ENCODE peak calls at places on chromosomes 7 and 10, in six cellular contexts. One of them, this sample, is unnamed.

GRCh38 chr7:134693256-134693655 is 46.6 kb downstream of the BPGM start:
- DNase-seq in H9: no peak
- DNase-seq in neuronal stem cell: no peak
- DNase-seq in trophoblast cell: no peak
- DNase-seq in H1: no peak
- DNase-seq in IMR-90: peak; percentile 96
- DNase-seq in this sample: peak; percentile 78

GRCh38 chr10:132459252-132460028 is 62.4 kb downstream of the PWWP2B start:
- DNase-seq in H9: peak; percentile 21
- DNase-seq in trophoblast cell: no peak
- DNase-seq in H1: no peak
- DNase-seq in IMR-90: no peak
- DNase-seq in neuronal stem cell: no peak
- DNase-seq in this sample: no peak

GRCh38 chr7:36752026-36752735 is 27.9 kb upstream of the AOAH start:
- DNase-seq in H9: no peak
- DNase-seq in trophoblast cell: no peak
- DNase-seq in neuronal stem cell: no peak
- DNase-seq in H1: no peak
- DNase-seq in IMR-90: no peak
- DNase-seq in this sample: no peak

GRCh38 chr7:22400150-22400814 is 43.3 kb upstream of the RAPGEF5 start:
- DNase-seq in IMR-90: no peak
- DNase-seq in H1: no peak
- DNase-seq in trophoblast cell: no peak
- DNase-seq in neuronal stem cell: no peak
- DNase-seq in H9: no peak
- DNase-seq in this sample: no peak

GRCh38 chr10:42932735-42933453 is 144.0 kb upstream of the RET start:
- DNase-seq in IMR-90: no peak
- DNase-seq in H9: peak; percentile 89
- DNase-seq in H1: peak; percentile 97
- DNase-seq in trophoblast cell: no peak
- DNase-seq in neuronal stem cell: peak; percentile 74
- DNase-seq in this sample: no peak

GRCh38 chr7:47236480-47237208 is 345.3 kb downstream of the TNS3 start:
- DNase-seq in H1: no peak
- DNase-seq in neuronal stem cell: no peak
- DNase-seq in trophoblast cell: no peak
- DNase-seq in IMR-90: no peak
- DNase-seq in H9: no peak
- DNase-seq in this sample: no peak

GRCh38 chr7:150945853-150946825 is 32.0 kb downstream of the KCNH2 start:
- DNase-seq in neuronal stem cell: no peak
- DNase-seq in H1: no peak
- DNase-seq in trophoblast cell: no peak
- DNase-seq in H9: peak; percentile 33
- DNase-seq in IMR-90: no peak
- DNase-seq in this sample: no peak

GRCh38 chr10:110758898-110759297 is 112.8 kb upstream of the PDCD4 start:
- DNase-seq in neuronal stem cell: no peak
- DNase-seq in trophoblast cell: no peak
- DNase-seq in H9: no peak
- DNase-seq in IMR-90: peak; percentile 62
- DNase-seq in H1: no peak
- DNase-seq in this sample: peak; percentile 64

GRCh38 chr7:105268056-105268455 is 120.7 kb downstream of the SRPK2 start:
- DNase-seq in H1: no peak
- DNase-seq in H9: no peak
- DNase-seq in neuronal stem cell: no peak
- DNase-seq in trophoblast cell: peak; percentile 58
- DNase-seq in IMR-90: peak; percentile 87
- DNase-seq in this sample: peak; percentile 77

GRCh38 chr7:45990276-45990675 is 69.2 kb upstream of the IGFBP3 start:
- DNase-seq in H1: no peak
- DNase-seq in trophoblast cell: peak; percentile 23
- DNase-seq in IMR-90: no peak
- DNase-seq in H9: no peak
- DNase-seq in neuronal stem cell: no peak
- DNase-seq in this sample: no peak

GRCh38 chr10:75600833-75601232 is 169.4 kb downstream of the LRMDA start:
- DNase-seq in IMR-90: no peak
- DNase-seq in neuronal stem cell: no peak
- DNase-seq in H1: no peak
- DNase-seq in trophoblast cell: no peak
- DNase-seq in H9: no peak
- DNase-seq in this sample: no peak

GRCh38 chr7:105141068-105141467 is 127.1 kb downstream of the KMT2E start:
- DNase-seq in neuronal stem cell: peak; percentile 39
- DNase-seq in H9: peak; percentile 66
- DNase-seq in H1: no peak
- DNase-seq in IMR-90: peak; percentile 54
- DNase-seq in trophoblast cell: no peak
- DNase-seq in this sample: peak; percentile 48

GRCh38 chr10:74223755-74224530 is 72.9 kb downstream of the ADK start:
- DNase-seq in H9: no peak
- DNase-seq in H1: no peak
- DNase-seq in trophoblast cell: peak; percentile 59
- DNase-seq in neuronal stem cell: no peak
- DNase-seq in IMR-90: peak; percentile 58
- DNase-seq in this sample: peak; percentile 23

GRCh38 chr10:11478807-11479206 is 132.6 kb downstream of the USP6NL start:
- DNase-seq in trophoblast cell: no peak
- DNase-seq in IMR-90: no peak
- DNase-seq in H9: no peak
- DNase-seq in neuronal stem cell: no peak
- DNase-seq in H1: no peak
- DNase-seq in this sample: no peak

GRCh38 chr7:106772655-106773108 is 92.4 kb upstream of the PIK3CG start:
- DNase-seq in trophoblast cell: no peak
- DNase-seq in IMR-90: peak; percentile 89
- DNase-seq in H9: no peak
- DNase-seq in H1: no peak
- DNase-seq in neuronal stem cell: no peak
- DNase-seq in this sample: peak; percentile 93

DNA sequence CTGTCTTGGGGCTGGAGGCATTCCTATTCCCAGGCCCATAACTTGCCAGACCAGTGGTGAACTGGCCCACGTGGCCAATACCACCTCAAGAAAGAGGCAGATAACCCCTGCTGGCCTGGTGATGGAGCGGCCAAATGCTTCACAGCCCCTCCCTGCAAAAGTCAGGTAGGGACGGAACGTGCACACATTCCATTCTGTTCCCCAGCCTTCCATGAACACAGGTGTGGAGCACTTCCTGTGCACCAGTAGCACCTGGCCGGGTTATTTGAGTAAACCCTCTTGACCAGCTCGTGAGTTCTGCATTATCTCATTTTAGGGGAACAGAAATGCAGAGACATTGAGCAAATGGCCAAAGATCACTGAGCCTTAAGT is 134.4 kb downstream of the SH3PXD2A start:
- DNase-seq in trophoblast cell: no peak
- DNase-seq in IMR-90: no peak
- DNase-seq in H1: no peak
- DNase-seq in H9: no peak
- DNase-seq in neuronal stem cell: no peak
- DNase-seq in this sample: no peak
- H4K91ac ChIP-seq in trophoblast cell: peak overlapping the region; percentile 47
- H4K91ac ChIP-seq in IMR-90: no peak overlapping the region
- H4K91ac ChIP-seq in H1: no peak overlapping the region
- H4K91ac ChIP-seq in H9: no peak overlapping the region
- H4K91ac ChIP-seq in neuronal stem cell: no peak overlapping the region
- H4K91ac ChIP-seq in this sample: no peak overlapping the region

DNA sequence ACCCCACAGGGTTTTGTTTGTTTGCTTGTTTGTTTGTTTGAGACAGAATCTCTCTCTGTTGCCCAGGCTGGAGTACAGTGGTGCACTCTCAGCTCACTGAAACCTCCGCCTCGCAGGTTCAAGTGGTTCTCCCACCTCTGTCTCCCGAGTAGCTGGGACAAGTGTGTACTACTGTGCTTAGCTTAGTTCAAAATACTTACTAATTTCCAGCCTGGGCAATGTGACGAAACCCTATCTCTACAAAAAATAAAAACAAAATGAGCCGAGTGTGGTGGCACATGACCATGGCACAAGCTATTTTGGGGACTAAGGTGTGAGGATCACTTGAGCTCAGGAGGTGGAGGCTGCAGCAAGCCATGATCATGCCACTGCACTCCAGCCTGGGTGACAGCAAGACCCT is 15.2 kb upstream of the PRPF18 start:
- DNase-seq in IMR-90: no peak
- DNase-seq in trophoblast cell: no peak
- DNase-seq in neuronal stem cell: no peak
- DNase-seq in H1: no peak
- DNase-seq in H9: no peak
- DNase-seq in this sample: no peak
- H2BK120ac ChIP-seq in IMR-90: no peak overlapping the region
- H2BK120ac ChIP-seq in trophoblast cell: no peak overlapping the region
- H2BK120ac ChIP-seq in neuronal stem cell: no peak overlapping the region
- H2BK120ac ChIP-seq in H1: no peak overlapping the region
- H2BK120ac ChIP-seq in H9: no peak overlapping the region
- H2BK120ac ChIP-seq in this sample: no peak overlapping the region

DNA sequence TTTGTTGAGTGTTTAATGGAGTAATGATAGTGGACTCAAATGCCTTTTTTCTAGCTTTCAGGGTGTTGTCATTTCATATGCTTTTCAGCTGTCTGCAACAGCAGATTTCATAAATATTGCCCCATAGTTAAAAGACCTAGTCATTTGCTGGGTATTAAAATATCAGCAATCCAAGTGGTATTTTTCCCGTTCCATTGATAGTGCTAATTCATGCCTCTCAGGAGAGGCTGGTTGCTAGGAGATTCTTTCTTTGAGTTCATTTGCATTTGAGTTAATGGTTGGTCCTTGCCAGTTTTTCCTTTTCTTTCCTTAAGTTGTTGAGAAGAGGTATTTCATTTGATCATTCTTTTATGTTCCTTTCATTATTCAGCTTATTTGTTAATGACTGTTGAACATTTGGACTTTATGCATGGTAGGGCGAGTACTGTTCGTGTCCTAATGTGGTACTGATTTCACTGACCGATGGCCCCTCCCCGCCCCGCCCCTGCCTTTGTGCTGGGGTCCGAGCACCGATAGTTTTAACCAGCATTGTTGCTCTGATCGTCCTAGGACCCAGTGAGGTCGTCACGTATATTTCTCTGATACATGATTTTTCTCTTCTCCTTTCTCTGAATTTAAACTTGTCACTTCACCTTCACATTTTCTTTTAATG is 128.6 kb downstream of the CCNY start:
- DNase-seq in H9: no peak
- DNase-seq in trophoblast cell: no peak
- DNase-seq in IMR-90: peak; percentile 60
- DNase-seq in H1: no peak
- DNase-seq in neuronal stem cell: peak; percentile 41
- DNase-seq in this sample: peak; percentile 26
- H3K27ac ChIP-seq in H9: no peak overlapping the region
- H3K27ac ChIP-seq in trophoblast cell: no peak overlapping the region
- H3K27ac ChIP-seq in IMR-90: peak overlapping the region; percentile 13
- H3K27ac ChIP-seq in H1: no peak overlapping the region
- H3K27ac ChIP-seq in neuronal stem cell: no peak overlapping the region
- H3K27ac ChIP-seq in this sample: no peak overlapping the region

GRCh38 chr10:77357185-77357584 is 280.4 kb downstream of the KCNMA1 start:
- DNase-seq in neuronal stem cell: no peak
- DNase-seq in H9: no peak
- DNase-seq in trophoblast cell: no peak
- DNase-seq in IMR-90: no peak
- DNase-seq in H1: no peak
- DNase-seq in this sample: no peak
- H4K91ac ChIP-seq in neuronal stem cell: no peak overlapping the region
- H4K91ac ChIP-seq in H9: no peak overlapping the region
- H4K91ac ChIP-seq in trophoblast cell: no peak overlapping the region
- H4K91ac ChIP-seq in IMR-90: peak overlapping the region; percentile 81
- H4K91ac ChIP-seq in H1: no peak overlapping the region
- H4K91ac ChIP-seq in this sample: no peak overlapping the region

DNA sequence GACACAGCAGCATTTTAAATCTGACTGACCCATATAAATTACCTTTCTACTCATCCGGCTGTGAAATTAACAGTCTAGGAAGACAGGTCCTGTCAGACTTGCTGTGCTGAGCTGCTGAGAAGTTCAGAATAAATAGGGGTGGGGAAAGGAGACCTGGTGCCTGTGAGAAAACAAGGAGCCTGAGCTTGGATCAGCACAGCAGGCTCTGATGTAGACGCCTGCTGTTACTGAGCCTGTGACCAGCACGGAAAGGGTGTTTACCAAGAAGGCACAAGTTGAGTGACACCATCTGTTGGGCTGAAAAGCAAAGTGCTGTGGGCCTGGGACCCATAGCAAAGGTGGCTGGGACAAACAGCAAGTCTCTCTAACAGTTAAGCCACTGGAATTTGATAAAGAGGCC is 135.8 kb upstream of the COL1A2 start:
- DNase-seq in trophoblast cell: no peak
- DNase-seq in IMR-90: no peak
- DNase-seq in H1: peak; percentile 47
- DNase-seq in H9: peak; percentile 68
- DNase-seq in neuronal stem cell: no peak
- DNase-seq in this sample: peak; percentile 17
- H2BK120ac ChIP-seq in trophoblast cell: no peak overlapping the region
- H2BK120ac ChIP-seq in IMR-90: no peak overlapping the region
- H2BK120ac ChIP-seq in H1: no peak overlapping the region
- H2BK120ac ChIP-seq in H9: no peak overlapping the region
- H2BK120ac ChIP-seq in neuronal stem cell: no peak overlapping the region
- H2BK120ac ChIP-seq in this sample: no peak overlapping the region

GRCh38 chr7:26192485-26193087 is 8.0 kb downstream of the HNRNPA2B1 start:
- DNase-seq in H9: no peak
- DNase-seq in H1: no peak
- DNase-seq in IMR-90: no peak
- DNase-seq in neuronal stem cell: no peak
- DNase-seq in trophoblast cell: no peak
- DNase-seq in this sample: no peak
- H3K27ac ChIP-seq in H9: no peak overlapping the region
- H3K27ac ChIP-seq in H1: no peak overlapping the region
- H3K27ac ChIP-seq in IMR-90: no peak overlapping the region
- H3K27ac ChIP-seq in neuronal stem cell: no peak overlapping the region
- H3K27ac ChIP-seq in trophoblast cell: no peak overlapping the region
- H3K27ac ChIP-seq in this sample: no peak overlapping the region

DNA sequence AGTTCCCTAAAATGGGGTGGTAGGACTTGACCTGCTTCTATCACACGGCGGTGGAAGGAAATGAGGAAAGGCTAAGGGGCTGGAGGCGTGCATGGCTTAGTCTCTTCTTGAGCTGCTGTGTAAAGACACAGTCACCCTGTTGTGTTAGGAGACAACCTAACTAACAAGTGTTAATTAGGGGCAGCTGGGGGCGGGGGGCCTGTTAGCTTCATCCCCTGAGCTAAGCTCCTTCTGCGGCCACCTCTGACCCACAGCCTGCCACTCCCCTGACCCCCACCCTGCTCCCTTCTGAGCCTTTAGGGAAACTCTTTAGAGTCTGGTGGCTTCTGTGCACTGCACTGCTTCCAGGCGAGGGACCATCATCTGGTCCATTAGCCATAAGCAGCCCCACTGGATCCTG is 28.0 kb downstream of the COL17A1 start:
- DNase-seq in IMR-90: no peak
- DNase-seq in H9: no peak
- DNase-seq in H1: no peak
- DNase-seq in neuronal stem cell: peak; percentile 40
- DNase-seq in trophoblast cell: no peak
- DNase-seq in this sample: no peak
- H4K91ac ChIP-seq in IMR-90: no peak overlapping the region
- H4K91ac ChIP-seq in H9: no peak overlapping the region
- H4K91ac ChIP-seq in H1: no peak overlapping the region
- H4K91ac ChIP-seq in neuronal stem cell: no peak overlapping the region
- H4K91ac ChIP-seq in trophoblast cell: no peak overlapping the region
- H4K91ac ChIP-seq in this sample: no peak overlapping the region